ENCODE peak calls at places on chromosomes 11 and 22, in eight cellular contexts. One of them, this sample, is unnamed.

GRCh38 chr11:35784699-35785098 is 122.1 kb downstream of the TRIM44 start:
- DNase-seq in A549: no peak
- DNase-seq in neural progenitor cell: no peak
- DNase-seq in Karpas-422: no peak
- DNase-seq in neuronal stem cell: no peak
- DNase-seq in PC-9: no peak
- DNase-seq in IMR-90: no peak
- DNase-seq in H9: no peak
- DNase-seq in this sample: no peak

GRCh38 chr22:25404923-25405853 is 159.3 kb upstream of the GRK3 start:
- DNase-seq in A549: peak
- DNase-seq in neural progenitor cell: peak
- DNase-seq in Karpas-422: peak
- DNase-seq in neuronal stem cell: no peak
- DNase-seq in PC-9: peak
- DNase-seq in IMR-90: peak
- DNase-seq in H9: no peak
- DNase-seq in this sample: peak

GRCh38 chr11:19241260-19242183 is 777 bp upstream of the E2F8 start:
- DNase-seq in A549: peak
- DNase-seq in neural progenitor cell: peak
- DNase-seq in Karpas-422: peak
- DNase-seq in neuronal stem cell: peak
- DNase-seq in PC-9: peak
- DNase-seq in IMR-90: no peak
- DNase-seq in H9: peak
- DNase-seq in this sample: peak

GRCh38 chr11:71086687-71087258 is 165.6 kb downstream of the SHANK2 start:
- DNase-seq in A549: peak
- DNase-seq in neural progenitor cell: peak
- DNase-seq in Karpas-422: peak
- DNase-seq in neuronal stem cell: peak
- DNase-seq in PC-9: peak
- DNase-seq in IMR-90: peak
- DNase-seq in H9: peak
- DNase-seq in this sample: peak

GRCh38 chr11:16946477-16947282 is 67.5 kb downstream of the PLEKHA7 start:
- DNase-seq in A549: no peak
- DNase-seq in neural progenitor cell: peak
- DNase-seq in Karpas-422: peak
- DNase-seq in neuronal stem cell: no peak
- DNase-seq in PC-9: no peak
- DNase-seq in IMR-90: no peak
- DNase-seq in H9: no peak
- DNase-seq in this sample: no peak

GRCh38 chr11:102288745-102289083 is 28.6 kb upstream of the BIRC3 start:
- DNase-seq in A549: no peak
- DNase-seq in neural progenitor cell: no peak
- DNase-seq in Karpas-422: no peak
- DNase-seq in neuronal stem cell: no peak
- DNase-seq in PC-9: no peak
- DNase-seq in IMR-90: no peak
- DNase-seq in H9: no peak
- DNase-seq in this sample: no peak

GRCh38 chr11:84056696-84057095 is 770.5 kb upstream of the CCDC90B start:
- DNase-seq in A549: no peak
- DNase-seq in neural progenitor cell: no peak
- DNase-seq in Karpas-422: no peak
- DNase-seq in neuronal stem cell: no peak
- DNase-seq in PC-9: no peak
- DNase-seq in IMR-90: peak
- DNase-seq in H9: no peak
- DNase-seq in this sample: no peak

GRCh38 chr11:45400594-45400993 is 114.5 kb upstream of the SYT13 start:
- DNase-seq in A549: no peak
- DNase-seq in neural progenitor cell: no peak
- DNase-seq in Karpas-422: no peak
- DNase-seq in neuronal stem cell: no peak
- DNase-seq in PC-9: no peak
- DNase-seq in IMR-90: peak
- DNase-seq in H9: no peak
- DNase-seq in this sample: no peak

GRCh38 chr11:68441466-68442230 is 18.9 kb upstream of the PPP6R3 start:
- DNase-seq in A549: no peak
- DNase-seq in neural progenitor cell: peak
- DNase-seq in Karpas-422: peak
- DNase-seq in neuronal stem cell: no peak
- DNase-seq in PC-9: no peak
- DNase-seq in IMR-90: peak
- DNase-seq in H9: no peak
- DNase-seq in this sample: peak

GRCh38 chr11:976431-977160 is 50.9 kb downstream of the AP2A2 start:
- DNase-seq in A549: no peak
- DNase-seq in neural progenitor cell: no peak
- DNase-seq in Karpas-422: no peak
- DNase-seq in neuronal stem cell: no peak
- DNase-seq in PC-9: no peak
- DNase-seq in IMR-90: no peak
- DNase-seq in H9: no peak
- DNase-seq in this sample: no peak

GRCh38 chr22:19398206-19398605 is 33.3 kb downstream of the HIRA start:
- DNase-seq in A549: no peak
- DNase-seq in neural progenitor cell: no peak
- DNase-seq in Karpas-422: no peak
- DNase-seq in neuronal stem cell: no peak
- DNase-seq in PC-9: no peak
- DNase-seq in IMR-90: no peak
- DNase-seq in H9: no peak
- DNase-seq in this sample: no peak

GRCh38 chr11:112881461-112881860 is 79.8 kb upstream of the NCAM1 start:
- DNase-seq in A549: peak
- DNase-seq in neural progenitor cell: peak
- DNase-seq in Karpas-422: no peak
- DNase-seq in neuronal stem cell: peak
- DNase-seq in PC-9: peak
- DNase-seq in IMR-90: no peak
- DNase-seq in H9: peak
- DNase-seq in this sample: no peak

GRCh38 chr22:35904332-35904692 is 124.3 kb downstream of the RBFOX2 start:
- DNase-seq in A549: no peak
- DNase-seq in neural progenitor cell: no peak
- DNase-seq in Karpas-422: no peak
- DNase-seq in neuronal stem cell: no peak
- DNase-seq in PC-9: no peak
- DNase-seq in IMR-90: no peak
- DNase-seq in H9: no peak
- DNase-seq in this sample: no peak

DNA sequence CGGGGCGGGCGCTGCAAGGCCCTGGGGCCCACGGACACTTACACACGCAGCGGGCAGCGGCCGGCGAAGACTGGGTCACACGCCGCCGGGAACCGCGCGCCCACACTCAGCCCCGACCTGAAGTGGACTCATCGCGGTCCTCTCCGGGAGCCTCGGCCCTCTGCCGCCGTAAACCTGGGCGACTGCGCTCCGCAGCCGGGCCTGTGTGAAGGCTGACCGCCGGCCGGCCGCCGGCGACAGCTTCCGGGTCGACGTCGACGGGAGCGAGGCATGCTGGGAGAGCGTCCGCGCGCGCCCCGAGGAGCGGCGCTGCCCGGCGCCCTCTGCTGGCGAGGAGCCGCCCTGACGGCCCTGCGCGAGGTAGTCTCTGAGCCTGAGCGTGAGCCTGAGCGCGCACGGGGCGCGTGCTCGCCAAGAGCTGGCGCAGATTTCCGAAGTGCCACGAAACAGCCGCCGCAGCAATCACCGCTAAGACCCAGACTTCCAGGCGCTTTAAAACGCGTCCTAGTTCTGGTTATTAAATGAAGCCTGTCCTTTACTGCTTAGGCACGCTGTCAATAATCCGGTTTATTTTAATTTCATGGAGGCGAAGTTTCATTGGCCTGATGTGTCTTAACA is at the start of gene SNX19:
- DNase-seq in A549: peak
- DNase-seq in neural progenitor cell: peak
- DNase-seq in Karpas-422: peak
- DNase-seq in neuronal stem cell: peak
- DNase-seq in PC-9: peak
- DNase-seq in IMR-90: peak
- DNase-seq in H9: peak
- DNase-seq in this sample: peak
- H3K4me2 ChIP-seq in A549: peak
- H3K4me2 ChIP-seq in neural progenitor cell: peak
- H3K4me2 ChIP-seq in Karpas-422: peak
- H3K4me2 ChIP-seq in neuronal stem cell: peak
- H3K4me2 ChIP-seq in PC-9: peak
- H3K4me2 ChIP-seq in IMR-90: peak
- H3K4me2 ChIP-seq in H9: peak
- H3K4me2 ChIP-seq in this sample: peak

GRCh38 chr11:132908017-132908810 is 624.1 kb downstream of the OPCML start:
- DNase-seq in A549: no peak
- DNase-seq in neural progenitor cell: no peak
- DNase-seq in Karpas-422: no peak
- DNase-seq in neuronal stem cell: no peak
- DNase-seq in PC-9: no peak
- DNase-seq in IMR-90: no peak
- DNase-seq in H9: no peak
- DNase-seq in this sample: no peak

GRCh38 chr11:132904091-132904490 is 628.2 kb downstream of the OPCML start:
- DNase-seq in A549: no peak
- DNase-seq in neural progenitor cell: no peak
- DNase-seq in Karpas-422: no peak
- DNase-seq in neuronal stem cell: no peak
- DNase-seq in PC-9: no peak
- DNase-seq in IMR-90: no peak
- DNase-seq in H9: no peak
- DNase-seq in this sample: no peak

GRCh38 chr11:132909016-132909606 is 623.2 kb downstream of the OPCML start:
- DNase-seq in A549: no peak
- DNase-seq in neural progenitor cell: no peak
- DNase-seq in Karpas-422: no peak
- DNase-seq in neuronal stem cell: no peak
- DNase-seq in PC-9: no peak
- DNase-seq in IMR-90: no peak
- DNase-seq in H9: no peak
- DNase-seq in this sample: no peak

GRCh38 chr11:132901638-132902610 is 630.4 kb downstream of the OPCML start:
- DNase-seq in A549: no peak
- DNase-seq in neural progenitor cell: no peak
- DNase-seq in Karpas-422: no peak
- DNase-seq in neuronal stem cell: no peak
- DNase-seq in PC-9: no peak
- DNase-seq in IMR-90: no peak
- DNase-seq in H9: no peak
- DNase-seq in this sample: no peak

DNA sequence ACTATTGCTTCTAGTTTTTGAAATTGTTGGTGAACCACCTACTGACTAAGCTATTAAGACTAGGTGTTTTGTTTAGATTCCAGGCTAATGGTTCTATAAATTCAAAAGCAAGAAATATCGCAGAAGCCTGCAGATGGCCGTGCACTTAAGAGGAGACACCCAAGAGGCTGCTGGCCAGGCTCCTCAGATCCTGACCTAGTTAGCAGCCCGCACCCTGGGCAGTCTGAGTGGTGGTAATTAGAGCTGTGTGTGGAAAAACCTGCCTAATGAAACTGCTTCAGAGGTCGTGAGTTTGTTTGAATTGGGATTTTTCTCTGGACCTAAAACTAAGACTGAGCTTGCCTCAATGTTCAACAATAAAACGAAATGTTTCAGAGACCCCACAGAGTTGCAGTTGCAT is 627.7 kb downstream of the OPCML start:
- DNase-seq in A549: no peak
- DNase-seq in neural progenitor cell: no peak
- DNase-seq in Karpas-422: no peak
- DNase-seq in neuronal stem cell: no peak
- DNase-seq in PC-9: no peak
- DNase-seq in IMR-90: no peak
- DNase-seq in H9: no peak
- DNase-seq in this sample: no peak
- H3K4me2 ChIP-seq in A549: no peak
- H3K4me2 ChIP-seq in neural progenitor cell: no peak
- H3K4me2 ChIP-seq in Karpas-422: no peak
- H3K4me2 ChIP-seq in neuronal stem cell: no peak
- H3K4me2 ChIP-seq in PC-9: no peak
- H3K4me2 ChIP-seq in IMR-90: no peak
- H3K4me2 ChIP-seq in H9: no peak
- H3K4me2 ChIP-seq in this sample: no peak

GRCh38 chr11:61533039-61533375 is 24.5 kb downstream of the LRRC10B start:
- DNase-seq in A549: no peak
- DNase-seq in neural progenitor cell: no peak
- DNase-seq in Karpas-422: no peak
- DNase-seq in neuronal stem cell: no peak
- DNase-seq in PC-9: no peak
- DNase-seq in IMR-90: no peak
- DNase-seq in H9: no peak
- DNase-seq in this sample: no peak

GRCh38 chr11:61535998-61536675 is 27.6 kb downstream of the LRRC10B start:
- DNase-seq in A549: no peak
- DNase-seq in neural progenitor cell: no peak
- DNase-seq in Karpas-422: no peak
- DNase-seq in neuronal stem cell: no peak
- DNase-seq in PC-9: no peak
- DNase-seq in IMR-90: no peak
- DNase-seq in H9: no peak
- DNase-seq in this sample: no peak

GRCh38 chr11:61533401-61533800 is 24.9 kb downstream of the LRRC10B start:
- DNase-seq in A549: no peak
- DNase-seq in neural progenitor cell: no peak
- DNase-seq in Karpas-422: no peak
- DNase-seq in neuronal stem cell: no peak
- DNase-seq in PC-9: no peak
- DNase-seq in IMR-90: no peak
- DNase-seq in H9: no peak
- DNase-seq in this sample: no peak

GRCh38 chr11:61534901-61535839 is 26.6 kb downstream of the LRRC10B start:
- DNase-seq in A549: no peak
- DNase-seq in neural progenitor cell: no peak
- DNase-seq in Karpas-422: no peak
- DNase-seq in neuronal stem cell: no peak
- DNase-seq in PC-9: no peak
- DNase-seq in IMR-90: no peak
- DNase-seq in H9: no peak
- DNase-seq in this sample: no peak

GRCh38 chr11:61534025-61534900 is 25.7 kb downstream of the LRRC10B start:
- DNase-seq in A549: no peak
- DNase-seq in neural progenitor cell: no peak
- DNase-seq in Karpas-422: no peak
- DNase-seq in neuronal stem cell: no peak
- DNase-seq in PC-9: no peak
- DNase-seq in IMR-90: no peak
- DNase-seq in H9: no peak
- DNase-seq in this sample: no peak
- H3K4me2 ChIP-seq in A549: no peak
- H3K4me2 ChIP-seq in neural progenitor cell: no peak
- H3K4me2 ChIP-seq in Karpas-422: no peak
- H3K4me2 ChIP-seq in neuronal stem cell: no peak
- H3K4me2 ChIP-seq in PC-9: no peak
- H3K4me2 ChIP-seq in IMR-90: no peak
- H3K4me2 ChIP-seq in H9: no peak
- H3K4me2 ChIP-seq in this sample: no peak

DNA sequence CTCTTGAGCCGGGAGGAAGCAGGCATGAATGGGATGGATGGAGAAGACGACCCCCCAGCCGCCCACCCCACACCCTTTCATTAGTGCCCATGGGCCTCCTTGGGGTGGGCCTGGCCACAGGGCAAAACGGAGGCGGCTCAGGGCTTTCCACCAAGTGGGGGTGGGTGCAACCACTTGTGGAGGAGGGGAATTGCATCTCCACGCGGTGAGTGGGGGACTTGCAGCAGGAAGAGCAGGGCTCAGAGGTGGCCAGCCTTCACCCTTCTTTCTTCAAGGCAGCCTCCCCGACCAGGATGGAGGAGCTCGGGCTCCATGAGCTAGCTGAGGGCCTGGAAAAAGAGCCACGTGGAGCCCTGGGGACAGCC is 120.1 kb downstream of the ST3GAL4 start:
- DNase-seq in A549: no peak
- DNase-seq in neural progenitor cell: no peak
- DNase-seq in Karpas-422: no peak
- DNase-seq in neuronal stem cell: no peak
- DNase-seq in PC-9: no peak
- DNase-seq in IMR-90: no peak
- DNase-seq in H9: no peak
- DNase-seq in this sample: no peak
- H3K4me2 ChIP-seq in A549: no peak
- H3K4me2 ChIP-seq in neural progenitor cell: no peak
- H3K4me2 ChIP-seq in Karpas-422: no peak
- H3K4me2 ChIP-seq in neuronal stem cell: no peak
- H3K4me2 ChIP-seq in PC-9: no peak
- H3K4me2 ChIP-seq in IMR-90: no peak
- H3K4me2 ChIP-seq in H9: no peak
- H3K4me2 ChIP-seq in this sample: no peak